ENCODE peak calls at places on chromosomes 2 and 18, in ten cellular contexts. D is SJSA1; L is astrocyte; Z is neural progenitor cell; M is small intestine; Y is colonic mucosa; K is upper lobe of right lung; U is CD8-positive, alpha-beta T cell; A is GM23248; E is IMR-90. P is an unnamed sample. For H3K4me1, the result is how much of the 10 kb centered on the place peaks cover.

GRCh38 chr2:102283996-102284395 is 27.4 kb upstream of the IL1RL1 start:
- DNase-seq in E (peak), U (no peak), K (no peak), D (no peak), L (peak), A (peak), M (no peak), Y (no peak), Z (no peak), P (no peak)

GRCh38 chr2:216139884-216140283 is 30.7 kb downstream of the XRCC5 start:
- DNase-seq in D (no peak), U (peak), K (no peak), M (peak), Y (peak), Z (peak), L (no peak), E (no peak), A (peak), P (peak)

GRCh38 chr18:21481739-21482138 is 118.8 kb downstream of the ESCO1 start:
- DNase-seq in M (no peak), E (no peak), K (no peak), Z (no peak), A (no peak), U (no peak), Y (no peak), L (no peak), D (no peak), P (no peak)

GRCh38 chr2:76295762-76296161 is 585.0 kb upstream of the GCFC2 start:
- DNase-seq in U (no peak), Z (no peak), L (no peak), D (no peak), A (no peak), K (no peak), M (no peak), E (no peak), Y (no peak), P (no peak)

GRCh38 chr2:188478724-188479123 is 187.1 kb downstream of the GULP1 start:
- DNase-seq in D (no peak), L (no peak), Z (no peak), U (no peak), M (peak), Y (no peak), E (no peak), K (no peak), A (no peak), P (no peak)

GRCh38 chr2:196160101-196160500 is 11.3 kb downstream of the STK17B start:
- DNase-seq in L (peak), E (peak), Y (peak), D (peak), U (peak), M (peak), A (peak), K (no peak), Z (peak), P (peak)

GRCh38 chr2:20129320-20130274 is 78.2 kb upstream of the LAPTM4A start:
- DNase-seq in Y (peak), U (no peak), K (no peak), A (no peak), Z (no peak), D (no peak), E (no peak), L (no peak), M (peak), P (no peak)

GRCh38 chr2:119460076-119460475 is 28.4 kb downstream of the TMEM37 start:
- DNase-seq in U (no peak), A (peak), K (no peak), D (no peak), L (no peak), Z (no peak), E (no peak), Y (no peak), M (no peak), P (no peak)

GRCh38 chr2:106269591-106270291 is 75.6 kb upstream of the UXS1 start:
- DNase-seq in L (no peak), E (no peak), Y (peak), D (peak), M (peak), A (peak), U (peak), Z (no peak), K (peak), P (no peak)

GRCh38 chr2:30730736-30731135 is 76.5 kb downstream of the CAPN13 start:
- DNase-seq in A (no peak), E (no peak), M (no peak), U (no peak), Y (no peak), L (no peak), Z (no peak), K (peak), D (no peak), P (no peak)

GRCh38 chr18:25650201-25650941 is 298.4 kb upstream of the ZNF521 start:
- DNase-seq in L (peak), K (no peak), Y (no peak), M (no peak), U (no peak), Z (peak), D (peak), E (peak), A (peak), P (peak)

GRCh38 chr2:219912530-219912929 is 285.1 kb downstream of the SLC4A3 start:
- DNase-seq in A (peak), E (peak), Y (no peak), D (no peak), M (no peak), U (no peak), L (peak), Z (peak), K (no peak), P (no peak)

GRCh38 chr2:10161961-10162441 is 39.5 kb downstream of the RRM2 start:
- DNase-seq in E (no peak), K (no peak), M (peak), A (peak), U (no peak), Z (no peak), L (peak), Y (no peak), D (no peak), P (no peak)

GRCh38 chr2:215664847-215665525 is 229.1 kb upstream of the FN1 start:
- DNase-seq in Z (no peak), Y (no peak), D (peak), U (no peak), K (no peak), E (peak), M (no peak), L (peak), A (peak), P (peak)

GRCh38 chr2:69764286-69765058 is 22.5 kb downstream of the ANXA4 start:
- DNase-seq in E (peak), Y (peak), A (peak), U (no peak), K (no peak), M (peak), L (peak), D (no peak), Z (no peak), P (no peak)
- H3K4me1 ChIP-seq in E (under half), Y (under half), A (under half), U (under half), K (under half), M (under half), L (under half), D (under half), Z (under half), P (under half)

DNA sequence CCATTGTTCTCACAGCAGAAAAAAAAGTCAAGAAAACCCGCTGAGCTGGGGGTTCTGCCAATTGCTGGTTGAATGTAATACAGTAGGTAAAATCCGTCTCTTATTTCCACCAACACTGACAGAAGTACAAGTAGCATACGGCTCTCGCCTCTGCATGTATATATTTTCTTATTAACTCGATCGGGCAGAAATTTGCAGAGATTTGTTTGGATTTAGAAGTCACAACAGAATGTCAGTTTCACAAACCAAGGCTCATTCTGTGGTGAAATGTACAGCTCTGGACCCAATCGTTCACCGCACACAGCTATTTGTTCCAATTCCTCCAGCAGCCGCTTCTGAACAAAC is 286.8 kb downstream of the TCF4 start:
- DNase-seq in E (peak), L (no peak), Z (peak), K (no peak), D (no peak), M (no peak), U (no peak), Y (no peak), A (peak), P (no peak)
- H3K27ac ChIP-seq in E (no peak), L (no peak), Z (no peak), K (no peak), D (no peak), M (no peak), U (no peak), Y (no peak), A (peak), P (no peak)

DNA sequence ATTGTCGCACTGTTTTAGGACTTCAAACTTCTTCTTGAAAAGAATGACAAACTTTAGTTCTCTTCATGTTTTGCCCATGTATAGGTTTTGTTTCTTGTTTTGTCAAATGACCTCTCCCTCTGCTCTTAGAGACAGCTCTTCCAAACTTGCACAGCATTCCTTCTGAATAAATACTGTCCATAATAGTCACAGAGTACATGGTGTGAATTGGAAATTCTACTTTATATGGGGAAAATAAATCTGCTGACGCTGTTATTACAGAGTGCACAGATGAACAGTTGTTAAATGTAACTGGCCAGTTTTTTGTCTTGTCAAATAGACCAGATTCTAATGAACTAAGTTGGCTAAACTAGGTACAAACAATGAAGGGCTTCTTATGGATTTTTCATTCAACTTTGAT is 115.9 kb upstream of the DTNA start:
- DNase-seq in D (no peak), M (no peak), Y (no peak), U (no peak), A (no peak), L (no peak), E (no peak), K (no peak), Z (no peak), P (no peak)
- H3K4me3 ChIP-seq in D (no peak), M (no peak), Y (no peak), U (no peak), A (no peak), L (no peak), E (no peak), K (peak), Z (no peak), P (no peak)

GRCh38 chr18:55252946-55253345 is 293.7 kb upstream of the CCDC68 start:
- DNase-seq in A (no peak), K (no peak), E (no peak), U (no peak), M (no peak), Z (no peak), L (no peak), D (no peak), Y (no peak), P (no peak)
- H3K4me1 ChIP-seq in A (half or more), K (under half), E (under half), U (under half), M (under half), Z (under half), L (under half), D (under half), Y (under half), P (under half)

GRCh38 chr2:232562515-232563151 is 12.1 kb downstream of the EIF4E2 start:
- DNase-seq in U (no peak), M (no peak), Y (no peak), K (no peak), D (no peak), A (no peak), Z (no peak), E (no peak), L (no peak), P (no peak)
- H3K27ac ChIP-seq in U (no peak), M (no peak), Y (no peak), K (no peak), D (no peak), A (peak), Z (no peak), E (no peak), L (no peak), P (no peak)

DNA sequence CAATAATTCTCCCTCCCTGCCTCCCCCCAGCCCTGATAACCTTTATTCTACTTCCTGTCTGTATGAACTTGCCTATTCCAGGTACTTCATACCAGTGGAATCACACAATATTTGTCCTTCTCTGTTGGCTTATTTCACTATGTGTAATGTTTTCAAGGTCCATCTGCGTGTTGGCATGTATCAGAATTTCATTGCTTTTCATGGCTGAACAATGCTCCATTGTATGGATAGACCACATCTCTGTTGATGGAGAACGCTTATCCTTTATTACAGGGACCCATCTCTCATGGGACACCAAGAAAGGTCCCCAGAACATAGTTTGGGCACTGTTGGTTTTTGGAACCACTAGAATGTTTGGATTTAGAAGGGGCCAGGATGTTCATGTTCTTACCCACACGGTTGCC is 40.2 kb downstream of the ATOH8 start:
- DNase-seq in M (no peak), Z (no peak), L (no peak), Y (no peak), A (no peak), E (no peak), D (no peak), U (no peak), K (no peak), P (no peak)
- H3K4me3 ChIP-seq in M (no peak), Z (no peak), L (no peak), Y (no peak), A (no peak), E (no peak), D (no peak), U (no peak), K (no peak), P (no peak)

GRCh38 chr2:191012845-191013616 is 940 bp downstream of the STAT1 start:
- DNase-seq in Z (no peak), L (peak), U (no peak), M (peak), K (no peak), A (peak), E (peak), Y (no peak), D (no peak), P (peak)
- H3K4me1 ChIP-seq in Z (under half), L (under half), U (half or more), M (under half), K (under half), A (under half), E (under half), Y (under half), D (under half), P (under half)

GRCh38 chr2:173752152-173752551 is 213.0 kb downstream of the SP3 start:
- DNase-seq in E (no peak), M (no peak), Z (no peak), K (no peak), Y (no peak), U (no peak), A (peak), L (no peak), D (no peak), P (peak)

GRCh38 chr2:173754837-173755236 is 210.3 kb downstream of the SP3 start:
- DNase-seq in M (peak), Y (no peak), D (no peak), E (no peak), K (no peak), A (no peak), U (no peak), Z (no peak), L (no peak), P (no peak)

GRCh38 chr2:173754169-173754568 is 211.0 kb downstream of the SP3 start:
- DNase-seq in D (no peak), K (no peak), A (no peak), U (no peak), M (no peak), Y (no peak), E (no peak), L (no peak), Z (no peak), P (no peak)

GRCh38 chr2:173753441-173753840 is 211.7 kb downstream of the SP3 start:
- DNase-seq in M (no peak), Z (no peak), E (no peak), U (no peak), Y (no peak), L (no peak), D (no peak), K (no peak), A (no peak), P (no peak)

DNA sequence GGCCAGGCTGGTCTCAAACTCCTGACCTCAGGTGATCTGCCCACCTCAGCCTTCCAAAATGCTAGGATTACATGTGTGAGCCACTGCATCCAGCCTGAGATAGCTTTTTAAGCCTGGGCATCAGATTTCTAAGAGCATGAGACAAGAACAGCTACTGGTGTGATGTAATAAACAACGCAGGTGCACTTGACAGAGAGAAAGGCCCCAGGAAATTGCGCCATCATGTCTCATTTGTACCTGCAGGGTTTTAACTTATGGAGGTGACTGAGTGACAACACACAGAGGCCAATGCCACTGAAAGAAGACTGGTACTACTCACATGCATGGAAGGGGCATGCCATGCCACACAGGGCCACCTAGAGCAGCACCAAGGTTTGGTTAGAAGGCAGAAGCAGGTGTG is 209.4 kb downstream of the SP3 start:
- DNase-seq in D (no peak), M (no peak), Y (no peak), L (no peak), K (no peak), E (no peak), U (no peak), A (no peak), Z (no peak), P (no peak)
- H3K27ac ChIP-seq in D (no peak), M (no peak), Y (no peak), L (no peak), K (no peak), E (no peak), U (no peak), A (no peak), Z (no peak), P (no peak)

GRCh38 chr2:178072383-178073301 is at the start of gene PDE11A:
- DNase-seq in M (peak), U (no peak), K (peak), Y (peak), D (peak), Z (peak), A (peak), L (peak), E (peak), P (peak)
- H3K4me3 ChIP-seq in M (peak), U (no peak), K (peak), Y (peak), D (peak), Z (peak), A (peak), L (peak), E (peak), P (peak)

P was measured in SJCRH30.